ENCODE peak calls at places on chromosome 4, in eight cellular contexts. G, B, H, K, M, I, T and V are unnamed samples.

GRCh38 chr4:189497996-189498395 is 442.7 kb upstream of the FRG1 start:
- DNase-seq in G (no peak), B (no peak), H (no peak), K (no peak), M (no peak), I (no peak), T (no peak), V (no peak)

GRCh38 chr4:82063017-82063416 is 310.8 kb downstream of the HNRNPD start:
- DNase-seq in G (no peak), B (no peak), H (no peak), K (no peak), M (no peak), I (no peak), T (no peak), V (no peak)

GRCh38 chr4:94208268-94208667 is 603 bp downstream of the SMARCAD1 start:
- DNase-seq in G (peak; percentile 7), B (no peak), H (no peak), K (peak; percentile 39), M (no peak), I (no peak), T (no peak), V (no peak)

GRCh38 chr4:180394730-180395129 is 1848.5 kb upstream of the TENM3 start:
- DNase-seq in G (no peak), B (no peak), H (no peak), K (no peak), M (no peak), I (no peak), T (no peak), V (no peak)

GRCh38 chr4:13344216-13344615 is 139.9 kb downstream of the RAB28 start:
- DNase-seq in G (no peak), B (no peak), H (no peak), K (peak; percentile 17), M (no peak), I (no peak), T (no peak), V (no peak)

GRCh38 chr4:38179690-38180299 is 219.6 kb downstream of the PTTG2 start:
- DNase-seq in G (peak; percentile 60), B (peak; percentile 80), H (peak; percentile 62), K (peak; percentile 80), M (peak; percentile 74), I (peak; percentile 84), T (peak; percentile 66), V (peak; percentile 77)

GRCh38 chr4:2634014-2634413 is 97.6 kb downstream of the FAM193A start:
- DNase-seq in G (no peak), B (no peak), H (no peak), K (no peak), M (no peak), I (no peak), T (no peak), V (no peak)

GRCh38 chr4:52939739-52940138 is 77.6 kb downstream of the RASL11B start:
- DNase-seq in G (no peak), B (no peak), H (no peak), K (no peak), M (no peak), I (peak; percentile 26), T (no peak), V (no peak)